ENCODE peak calls at places on chromosomes 5 and 9, in ten cellular contexts. U is OCI-LY7; L is PC-3; C is brain microvascular endothelial cell; Z is transverse colon; D is foreskin keratinocyte; E is neuronal stem cell; S is effector memory CD4-positive, alpha-beta T cell; Y is caudate nucleus; R is mammary epithelial cell. P is an unnamed sample.

GRCh38 chr5:168159425-168159824 is 132.0 kb upstream of the WWC1 start:
- DNase-seq in Y (no peak), R (no peak), Z (peak), S (no peak), D (no peak), C (no peak), L (no peak), U (peak), E (no peak), P (peak)

GRCh38 chr9:114430443-114430842 is 42.7 kb upstream of the AKNA start:
- DNase-seq in Z (no peak), D (no peak), S (no peak), R (no peak), C (no peak), U (no peak), Y (no peak), L (peak), E (no peak), P (no peak)

GRCh38 chr9:107744873-107745272 is 255.3 kb upstream of the KLF4 start:
- DNase-seq in Y (no peak), Z (no peak), R (no peak), E (no peak), S (no peak), L (no peak), U (no peak), C (no peak), D (no peak), P (no peak)

GRCh38 chr9:107153336-107153735 is 129.7 kb upstream of the RAD23B start:
- DNase-seq in R (no peak), S (no peak), D (no peak), Z (no peak), E (no peak), Y (no peak), C (peak), U (no peak), L (no peak), P (no peak)

GRCh38 chr5:75037106-75037505 is 15.3 kb downstream of the GCNT4 start:
- DNase-seq in Z (peak), R (peak), U (no peak), L (peak), Y (no peak), C (peak), S (no peak), D (peak), E (no peak), P (peak)

GRCh38 chr5:55037816-55038379 is 13.8 kb downstream of the GZMK start:
- DNase-seq in C (no peak), S (no peak), Y (no peak), R (no peak), D (no peak), L (no peak), U (no peak), Z (no peak), E (no peak), P (no peak)

GRCh38 chr9:127741831-127742434 is 6.8 kb upstream of the TOR2A start:
- DNase-seq in S (no peak), Y (peak), D (no peak), E (peak), L (no peak), C (no peak), R (no peak), Z (peak), U (no peak), P (peak)

GRCh38 chr5:103010120-103010666 is 109.7 kb downstream of the GIN1 start:
- DNase-seq in C (no peak), Z (no peak), E (no peak), U (no peak), Y (no peak), L (no peak), D (no peak), R (no peak), S (no peak), P (no peak)

GRCh38 chr9:134993996-134994720 is 76.4 kb upstream of the FCN1 start:
- DNase-seq in C (no peak), R (no peak), Z (no peak), S (no peak), Y (no peak), E (no peak), D (no peak), L (no peak), U (no peak), P (no peak)

GRCh38 chr5:73318308-73318719 is 130.3 kb downstream of the FOXD1 start:
- DNase-seq in S (no peak), E (no peak), U (no peak), Z (no peak), L (peak), Y (no peak), C (no peak), D (no peak), R (peak), P (no peak)

GRCh38 chr9:133429641-133430161 is 7.5 kb downstream of the ADAMTS13 start:
- DNase-seq in Y (no peak), D (no peak), Z (peak), L (no peak), R (no peak), E (peak), C (peak), U (no peak), S (no peak), P (peak)

GRCh38 chr5:112685386-112685785 is 52.3 kb upstream of the APC start:
- DNase-seq in E (no peak), U (no peak), D (no peak), S (no peak), L (no peak), C (no peak), Y (no peak), Z (no peak), R (no peak), P (no peak)

GRCh38 chr9:136860933-136861873 is 4.9 kb downstream of the EDF1 start:
- DNase-seq in R (no peak), E (no peak), L (no peak), C (no peak), Y (no peak), Z (peak), S (no peak), U (no peak), D (no peak), P (no peak)

GRCh38 chr9:503881-504852 is 289.5 kb downstream of the DOCK8 start:
- DNase-seq in S (peak), D (peak), Z (peak), R (peak), C (peak), E (peak), L (peak), Y (peak), U (peak), P (peak)

GRCh38 chr5:146660381-146660960 is 144.5 kb upstream of the GPR151 start:
- DNase-seq in Y (no peak), D (no peak), R (no peak), U (no peak), C (no peak), E (no peak), S (no peak), L (no peak), Z (no peak), P (no peak)

GRCh38 chr5:79932510-79933504 is 58.3 kb downstream of the MTX3 start:
- DNase-seq in L (no peak), Y (no peak), C (no peak), D (peak), R (peak), S (no peak), E (no peak), Z (no peak), U (no peak), P (no peak)

GRCh38 chr5:157335534-157336422 is 69.9 kb downstream of the CYFIP2 start:
- DNase-seq in L (peak), S (no peak), Z (no peak), Y (no peak), U (no peak), D (no peak), R (no peak), C (no peak), E (no peak), P (no peak)

GRCh38 chr9:109286981-109287380 is 33.9 kb downstream of the EPB41L4B start:
- DNase-seq in E (no peak), L (no peak), Z (no peak), S (no peak), C (no peak), Y (no peak), R (no peak), U (no peak), D (no peak), P (no peak)

GRCh38 chr9:33867747-33868429 is 50.9 kb downstream of the UBE2R2 start:
- DNase-seq in R (no peak), U (peak), C (no peak), L (no peak), D (no peak), S (no peak), Z (no peak), E (no peak), Y (no peak), P (no peak)

GRCh38 chr5:9239071-9239470 is 306.8 kb downstream of the SEMA5A start:
- DNase-seq in L (peak), Y (no peak), C (peak), S (no peak), Z (no peak), R (peak), D (peak), U (no peak), E (no peak), P (no peak)

DNA sequence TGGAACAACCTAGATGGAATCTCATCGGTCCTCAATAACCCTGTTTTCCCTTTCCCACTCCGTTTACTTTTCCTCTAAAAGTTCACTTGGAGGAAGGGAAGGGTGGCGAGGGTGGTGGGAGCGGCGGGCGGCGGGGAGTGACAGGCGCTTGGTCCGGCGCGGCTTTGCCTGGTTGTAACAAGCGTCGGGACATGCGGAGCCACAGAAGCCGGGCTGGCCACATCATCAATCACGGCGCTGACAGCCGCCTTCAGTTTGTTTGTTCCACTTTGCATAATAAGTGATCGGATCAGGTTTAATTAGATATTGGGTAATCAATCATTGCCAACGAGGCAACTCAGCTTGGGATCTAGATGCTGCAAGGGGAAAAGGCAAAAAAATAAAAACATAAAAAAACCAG is 396.1 kb upstream of the IRX4 start:
- DNase-seq in R (no peak), Z (no peak), U (no peak), S (no peak), C (no peak), L (no peak), E (no peak), Y (no peak), D (no peak), P (no peak)
- H3K27ac ChIP-seq in R (no peak), Z (no peak), U (no peak), S (no peak), C (no peak), L (no peak), E (no peak), Y (no peak), D (no peak), P (no peak)

GRCh38 chr9:76269789-76270188 is 124.4 kb downstream of the RFK start:
- DNase-seq in C (peak), R (peak), D (peak), U (no peak), S (no peak), L (no peak), Y (no peak), E (no peak), Z (no peak), P (no peak)
- H3K27ac ChIP-seq in C (peak), R (no peak), D (peak), U (no peak), S (no peak), L (no peak), Y (no peak), E (no peak), Z (peak), P (no peak)

DNA sequence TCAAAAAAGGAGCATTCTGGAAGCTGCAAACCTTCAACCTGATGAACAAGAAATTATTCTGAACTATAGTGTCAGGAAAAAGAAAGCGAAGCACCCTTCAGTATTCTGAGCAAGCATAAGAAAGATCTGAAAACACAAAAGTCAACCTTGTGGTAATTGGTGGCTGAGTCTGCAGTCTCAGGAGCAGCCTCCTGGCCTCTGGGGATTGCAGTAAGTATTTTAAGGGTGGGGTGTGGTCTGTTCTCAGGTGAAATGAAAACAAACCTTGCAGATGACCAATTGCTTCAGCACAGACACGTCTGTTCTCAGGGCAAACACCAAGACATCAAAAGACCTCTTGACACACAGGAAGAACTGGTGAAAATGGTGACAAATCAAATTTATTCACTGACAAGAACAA is 147.8 kb upstream of the RAPGEF1 start:
- DNase-seq in D (no peak), E (no peak), R (peak), Y (no peak), Z (no peak), U (no peak), S (no peak), L (no peak), C (no peak), P (no peak)
- H3K27ac ChIP-seq in D (no peak), E (no peak), R (no peak), Y (no peak), Z (no peak), U (no peak), S (no peak), L (no peak), C (no peak), P (no peak)

GRCh38 chr5:123810911-123811310 is 298.9 kb downstream of the CSNK1G3 start:
- DNase-seq in C (no peak), L (no peak), R (no peak), Z (no peak), D (no peak), U (no peak), E (no peak), Y (no peak), S (no peak), P (no peak)

GRCh38 chr5:123813937-123814624 is 302.1 kb downstream of the CSNK1G3 start:
- DNase-seq in D (no peak), R (peak), E (no peak), S (no peak), Z (no peak), L (peak), U (peak), Y (no peak), C (no peak), P (no peak)

GRCh38 chr5:123814796-123815479 is 303.0 kb downstream of the CSNK1G3 start:
- DNase-seq in L (no peak), U (no peak), C (no peak), D (no peak), R (no peak), Y (no peak), S (no peak), E (no peak), Z (no peak), P (no peak)

GRCh38 chr5:123811771-123812170 is 299.8 kb downstream of the CSNK1G3 start:
- DNase-seq in C (no peak), Z (no peak), Y (no peak), S (no peak), L (no peak), D (no peak), R (no peak), U (no peak), E (no peak), P (no peak)

DNA sequence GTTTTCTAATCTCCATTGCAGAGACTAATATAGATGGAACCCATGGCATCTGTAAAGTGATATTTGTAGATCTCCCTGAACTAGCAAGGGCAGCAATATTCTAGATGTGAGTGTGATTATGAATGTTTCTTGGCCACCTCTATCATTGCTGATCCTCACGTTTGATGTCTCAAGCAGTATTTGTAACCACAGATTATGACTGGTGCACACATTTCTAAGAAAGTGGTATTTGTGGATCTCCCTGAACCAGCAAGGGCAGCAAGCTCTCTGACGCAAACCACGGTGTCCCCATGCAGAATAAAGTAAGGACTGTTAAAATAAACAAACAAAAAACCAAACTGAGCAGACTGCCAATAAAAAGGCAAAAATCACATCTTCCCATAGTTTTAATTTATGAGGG is 301.3 kb downstream of the CSNK1G3 start:
- DNase-seq in D (no peak), Y (no peak), R (no peak), Z (no peak), C (no peak), S (no peak), L (no peak), U (no peak), E (no peak), P (no peak)
- H3K27ac ChIP-seq in D (no peak), Y (no peak), R (no peak), Z (no peak), C (no peak), S (no peak), L (no peak), U (no peak), E (no peak), P (no peak)

GRCh38 chr5:147887026-147887627 is 8.6 kb downstream of the SCGB3A2 start:
- DNase-seq in Z (no peak), S (no peak), R (peak), U (peak), D (no peak), Y (no peak), C (peak), L (peak), E (no peak), P (peak)

GRCh38 chr5:147887925-147888324 is 9.4 kb downstream of the SCGB3A2 start:
- DNase-seq in C (no peak), S (no peak), Z (no peak), D (peak), R (peak), U (no peak), L (peak), E (no peak), Y (no peak), P (no peak)

GRCh38 chr5:147893820-147894219 is 12.5 kb downstream of the C5orf46 start:
- DNase-seq in E (no peak), S (no peak), L (peak), R (peak), U (no peak), C (peak), D (no peak), Z (no peak), Y (no peak), P (no peak)

GRCh38 chr5:147892696-147893296 is 13.5 kb downstream of the C5orf46 start:
- DNase-seq in U (no peak), D (no peak), Y (no peak), Z (peak), E (no peak), C (no peak), R (peak), L (peak), S (no peak), P (peak)
- H3K27ac ChIP-seq in U (no peak), D (no peak), Y (no peak), Z (no peak), E (no peak), C (no peak), R (peak), L (peak), S (no peak), P (no peak)

DNA sequence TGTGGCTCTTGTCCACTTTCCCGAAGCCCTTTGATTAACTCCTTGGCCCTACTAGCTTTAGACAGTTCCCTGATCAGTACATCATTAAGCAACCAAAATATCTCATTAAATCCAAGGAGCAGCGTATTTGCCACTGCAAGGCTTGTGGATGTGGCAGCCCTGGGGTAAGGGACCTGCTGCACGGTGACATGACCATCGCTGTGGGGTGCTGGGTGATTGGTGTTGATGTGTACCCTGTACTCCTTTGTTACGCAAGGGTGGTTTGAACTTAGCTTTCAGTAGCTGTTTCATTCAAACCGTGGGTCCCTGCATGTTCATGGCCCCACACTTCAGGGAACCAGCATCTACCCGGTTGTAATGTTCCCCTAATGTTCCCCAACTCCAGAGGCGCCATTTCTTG is 41.0 kb downstream of the OTULIN start:
- DNase-seq in E (no peak), C (no peak), S (no peak), D (no peak), Z (no peak), R (no peak), U (no peak), Y (no peak), L (no peak), P (no peak)
- H3K27ac ChIP-seq in E (no peak), C (no peak), S (peak), D (no peak), Z (no peak), R (no peak), U (no peak), Y (no peak), L (no peak), P (no peak)

GRCh38 chr9:110309661-110310060 is 28.0 kb downstream of the TXNDC8 start:
- DNase-seq in L (no peak), U (no peak), R (no peak), D (no peak), Z (no peak), E (no peak), S (no peak), C (no peak), Y (no peak), P (no peak)

GRCh38 chr9:110307191-110307590 is 30.5 kb downstream of the TXNDC8 start:
- DNase-seq in Y (no peak), S (no peak), E (no peak), R (no peak), Z (no peak), C (no peak), L (no peak), U (no peak), D (no peak), P (no peak)

GRCh38 chr9:110303136-110303535 is 34.5 kb downstream of the TXNDC8 start:
- DNase-seq in C (no peak), D (no peak), L (no peak), U (no peak), E (no peak), R (no peak), Z (no peak), S (no peak), Y (no peak), P (no peak)

GRCh38 chr9:110308504-110309109 is 29.1 kb downstream of the TXNDC8 start:
- DNase-seq in R (no peak), S (no peak), U (peak), E (no peak), L (no peak), Z (no peak), C (no peak), D (no peak), Y (no peak), P (no peak)
- H3K27ac ChIP-seq in R (no peak), S (no peak), U (peak), E (no peak), L (no peak), Z (no peak), C (no peak), D (no peak), Y (no peak), P (no peak)

DNA sequence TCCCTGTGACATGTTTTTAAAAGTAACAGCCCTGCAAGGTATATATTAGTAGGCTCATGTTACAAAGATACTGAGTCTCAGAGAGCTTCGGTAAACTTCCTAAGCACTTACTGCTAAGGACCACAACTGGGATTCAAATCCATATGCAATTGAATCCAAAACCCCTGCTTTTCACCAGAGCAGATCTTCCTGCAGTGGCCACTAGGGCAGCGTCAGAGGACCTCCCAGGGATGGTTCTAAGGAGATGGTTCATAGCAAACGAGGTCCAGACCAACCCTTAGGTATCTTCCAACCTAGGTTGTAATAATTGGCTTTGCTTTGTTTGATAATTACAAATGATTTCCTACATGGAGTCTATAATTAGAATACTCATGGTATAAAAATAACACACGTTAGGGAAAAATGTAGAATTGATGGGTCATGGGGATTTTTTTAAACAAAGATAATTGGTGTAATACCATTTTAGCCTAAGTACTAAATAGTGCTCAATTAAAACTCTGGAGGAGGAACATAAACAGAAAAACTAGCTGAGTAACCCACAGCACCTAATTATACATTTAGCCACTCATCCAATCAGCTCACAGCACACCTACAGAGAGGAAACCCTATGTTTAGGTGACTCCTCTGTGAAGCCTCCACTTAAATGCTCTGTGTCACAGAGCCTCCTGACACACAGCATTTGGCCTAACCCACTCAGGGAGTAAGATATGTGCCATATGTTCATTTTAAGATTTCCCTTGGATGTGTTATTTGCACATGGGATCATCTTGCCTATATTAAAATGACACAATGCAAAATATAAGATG is 10.0 kb upstream of the CAST start:
- DNase-seq in R (no peak), U (peak), E (no peak), C (no peak), S (no peak), Z (no peak), Y (no peak), D (no peak), L (no peak), P (no peak)
- H3K27ac ChIP-seq in R (no peak), U (no peak), E (no peak), C (no peak), S (no peak), Z (no peak), Y (no peak), D (no peak), L (peak), P (no peak)

GRCh38 chr9:21830589-21830988 is 28.2 kb downstream of the MTAP start:
- DNase-seq in Y (no peak), D (peak), L (peak), U (no peak), S (no peak), E (no peak), Z (no peak), R (peak), C (no peak), P (no peak)
- H3K27ac ChIP-seq in Y (no peak), D (peak), L (peak), U (no peak), S (no peak), E (no peak), Z (no peak), R (peak), C (peak), P (no peak)